ENCODE peak calls at places on chromosomes 13 and 19, in four cellular contexts. A is CD4-positive, alpha-beta T cell; R is heart right ventricle; L is tibial artery. T is an unnamed sample.

GRCh38 chr13:110714798-110715394 is 1.4 kb downstream of the ING1 start:
- DNase-seq in A (peak; percentile 36), R (peak; percentile 74), L (peak; percentile 68), T (no peak)

GRCh38 chr13:99227909-99228688 is 27.4 kb downstream of the UBAC2 start:
- DNase-seq in A (no peak), R (no peak), L (no peak), T (no peak)

GRCh38 chr13:85142351-85142750 is 656.9 kb downstream of the SLITRK6 start:
- DNase-seq in L (no peak), R (no peak), A (no peak), T (no peak)

GRCh38 chr19:40862785-40863184 is 12.5 kb upstream of the CYP2A6 start:
- DNase-seq in R (no peak), A (no peak), L (no peak), T (no peak)

GRCh38 chr19:53193534-53194222 is 520 bp upstream of the ZNF665 start:
- DNase-seq in A (no peak), R (no peak), L (no peak), T (no peak)

GRCh38 chr13:111043575-111043982 is 71.5 kb upstream of the ARHGEF7 start:
- DNase-seq in A (no peak), L (no peak), R (peak; percentile 73), T (no peak)

GRCh38 chr13:97028441-97029299 is 34.4 kb upstream of the OXGR1 start:
- DNase-seq in L (peak; percentile 52), A (peak; percentile 16), R (peak; percentile 56), T (no peak)

GRCh38 chr13:109361562-109361961 is 424.8 kb downstream of the IRS2 start:
- DNase-seq in L (no peak), A (no peak), R (no peak), T (no peak)

GRCh38 chr19:11256189-11256588 is 6.1 kb downstream of the DOCK6 start:
- DNase-seq in R (peak; percentile 80), A (no peak), L (no peak), T (no peak)

GRCh38 chr13:28179974-28180373 is 41.6 kb downstream of the PAN3 start:
- DNase-seq in L (no peak), A (no peak), R (no peak), T (no peak)

GRCh38 chr13:114049026-114049425 is 75.2 kb upstream of the C13orf46 start:
- DNase-seq in L (no peak), R (no peak), A (peak; percentile 19), T (no peak)

GRCh38 chr19:14081797-14082674 is 3.5 kb downstream of the C19orf67 start:
- DNase-seq in A (no peak), L (peak; percentile 48), R (peak; percentile 52), T (no peak)

GRCh38 chr19:33275933-33276619 is 26.3 kb downstream of the CEBPA start:
- DNase-seq in L (no peak), A (no peak), R (no peak), T (no peak)

GRCh38 chr19:15841875-15842569 is 26.6 kb upstream of the OR10H1 start:
- DNase-seq in R (no peak), L (no peak), A (no peak), T (no peak)

GRCh38 chr13:91101436-91101835 is 246.1 kb upstream of the MIR17HG start:
- DNase-seq in R (no peak), A (no peak), L (no peak), T (no peak)

GRCh38 chr13:26529441-26529840 is 28.0 kb upstream of the WASF3 start:
- DNase-seq in R (peak; percentile 42), L (no peak), A (no peak), T (no peak)

GRCh38 chr13:36907266-36907665 is 12.8 kb downstream of the SMAD9 start:
- DNase-seq in A (no peak), R (no peak), L (no peak), T (no peak)

GRCh38 chr13:50523307-50523706 is 320.2 kb downstream of the DLEU7 start:
- DNase-seq in L (no peak), A (no peak), R (no peak), T (no peak)

GRCh38 chr13:50519866-50520265 is 323.6 kb downstream of the DLEU7 start:
- DNase-seq in L (no peak), R (no peak), A (no peak), T (no peak)

GRCh38 chr13:50521191-50521590 is 322.3 kb downstream of the DLEU7 start:
- DNase-seq in L (no peak), A (no peak), R (no peak), T (no peak)

GRCh38 chr13:50524540-50524939 is 319.0 kb downstream of the DLEU7 start:
- DNase-seq in L (no peak), R (no peak), A (no peak), T (no peak)

DNA sequence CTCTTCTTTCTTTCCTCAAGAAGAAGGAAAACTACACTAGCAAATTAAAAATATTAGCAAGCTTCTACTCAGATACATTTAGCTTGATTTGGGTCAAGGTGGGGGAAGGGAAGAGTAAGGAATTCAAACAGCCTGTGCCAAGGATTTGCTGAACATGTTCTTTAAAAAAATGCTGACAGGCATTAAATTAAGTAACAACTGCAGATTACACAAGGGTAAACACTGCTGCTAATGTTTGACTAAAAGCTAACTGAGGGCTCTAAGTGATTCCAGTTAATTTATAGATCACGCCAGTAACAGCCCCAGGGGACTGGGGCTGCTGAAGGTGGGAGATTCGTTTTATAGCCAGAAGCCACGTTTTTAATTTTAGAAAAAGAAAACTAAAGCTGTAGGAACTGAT is 321.7 kb downstream of the DLEU7 start:
- DNase-seq in R (no peak), L (no peak), A (no peak), T (no peak)
- H3K27ac ChIP-seq in R (no peak overlapping the region), L (no peak overlapping the region), A (no peak overlapping the region), T (peak overlapping the region; percentile 4)

DNA sequence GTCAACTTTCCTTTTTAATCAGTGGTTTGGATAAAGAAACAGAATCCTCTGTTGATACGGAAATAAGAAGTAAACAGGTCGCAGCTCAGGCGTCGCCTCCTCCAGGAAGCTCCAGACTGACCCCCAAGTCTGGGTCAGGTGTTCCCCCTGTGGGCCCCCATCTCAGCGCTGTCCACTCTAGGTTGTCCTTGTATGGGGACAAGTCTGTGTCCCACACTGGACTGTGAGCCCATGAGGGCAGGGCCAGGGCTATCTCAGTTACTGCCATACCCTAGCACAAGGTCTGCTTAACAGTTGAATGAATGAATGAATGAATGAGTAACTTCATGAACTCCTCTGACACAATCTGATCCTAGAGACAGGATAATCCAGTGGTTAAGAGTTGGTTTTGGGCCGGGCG is 7.5 kb downstream of the CLASRP start:
- DNase-seq in A (no peak), R (no peak), L (no peak), T (no peak)
- H3K27ac ChIP-seq in A (no peak overlapping the region), R (peak overlapping the region; percentile 30), L (no peak overlapping the region), T (no peak overlapping the region)

GRCh38 chr19:18156841-18157464 is 4.0 kb downstream of the PIK3R2 start:
- DNase-seq in L (peak; percentile 68), R (peak; percentile 90), A (no peak), T (no peak)

GRCh38 chr19:18158471-18158870 is 5.5 kb downstream of the PIK3R2 start:
- DNase-seq in L (no peak), A (no peak), R (no peak), T (no peak)

GRCh38 chr19:18155095-18156087 is 2.4 kb downstream of the PIK3R2 start:
- DNase-seq in L (no peak), A (no peak), R (no peak), T (no peak)

GRCh38 chr19:18157465-18158063 is 4.6 kb downstream of the PIK3R2 start:
- DNase-seq in R (no peak), L (no peak), A (no peak), T (no peak)

DNA sequence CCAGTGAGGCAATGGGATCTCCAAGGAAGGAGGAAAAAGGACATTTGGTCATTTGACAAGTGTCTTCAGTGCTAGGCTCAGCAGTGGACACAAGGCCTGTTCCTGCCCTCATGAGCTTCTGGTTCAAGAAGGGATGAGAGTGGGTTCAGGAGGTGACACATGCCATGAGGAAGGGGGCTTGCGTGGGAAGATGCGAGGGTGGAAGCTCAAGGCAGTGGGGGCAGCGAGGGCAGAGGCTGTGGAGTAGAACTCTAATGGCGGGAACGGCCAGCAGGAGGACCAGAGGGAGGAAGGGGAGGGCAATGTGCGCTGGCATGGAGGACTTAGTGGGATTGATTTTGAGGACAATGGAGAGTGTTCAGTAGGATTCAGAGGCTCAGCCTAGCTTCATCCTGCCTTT is 3.3 kb downstream of the PIK3R2 start:
- DNase-seq in A (no peak), L (no peak), R (no peak), T (no peak)
- H3K27ac ChIP-seq in A (no peak overlapping the region), L (peak overlapping the region; percentile 64), R (peak overlapping the region; percentile 76), T (no peak overlapping the region)

GRCh38 chr13:53250977-53251376 is 222.4 kb downstream of the OLFM4 start:
- DNase-seq in R (no peak), A (no peak), L (no peak), T (no peak)
- H3K27ac ChIP-seq in R (no peak overlapping the region), A (no peak overlapping the region), L (no peak overlapping the region), T (no peak overlapping the region)

DNA sequence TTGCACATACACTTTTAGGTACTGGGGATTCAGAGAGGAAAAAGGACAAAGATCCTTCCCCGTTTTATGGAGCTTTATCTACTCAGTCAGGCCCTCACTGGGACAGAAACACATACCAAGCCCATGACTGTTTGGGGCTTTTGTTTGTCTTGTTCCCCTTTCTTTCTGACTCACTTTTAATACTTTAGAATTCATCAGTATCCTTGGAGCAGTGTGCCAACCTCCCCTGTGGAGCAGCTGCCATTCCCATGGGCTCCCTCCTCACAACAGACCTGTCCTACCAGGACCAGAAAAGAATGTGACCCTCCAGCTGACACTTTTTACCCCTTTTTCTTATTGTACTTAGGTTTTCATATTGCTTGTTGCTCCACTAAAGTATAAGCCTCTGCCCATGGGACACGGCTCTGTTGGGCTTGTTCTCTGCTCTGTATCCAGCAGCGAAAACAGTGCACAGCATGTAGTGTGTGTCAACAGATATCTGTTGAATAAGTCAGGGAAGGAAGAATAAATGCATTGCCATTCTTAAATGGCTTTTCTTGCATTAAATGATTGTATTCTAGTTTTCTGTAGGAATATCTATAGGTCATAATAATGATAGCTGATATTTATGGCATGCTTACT is 431.1 kb downstream of the EFNB2 start:
- DNase-seq in R (no peak), L (no peak), A (no peak), T (no peak)
- H3K27ac ChIP-seq in R (no peak overlapping the region), L (no peak overlapping the region), A (no peak overlapping the region), T (no peak overlapping the region)

T was measured in thoracic aorta.